ENCODE peak calls at places on chromosome 1, in seven cellular contexts. A is omental fat pad, V is astrocyte, W is astrocyte of the spinal cord, J is coronary artery, T is epithelial cell of esophagus, G is lower lobe of right lung. H is an unnamed sample.

GRCh38 chr1:24857528-24858133 is 72.4 kb downstream of the RUNX3 start:
- DNase-seq in T (no peak), W (no peak), G (no peak), J (no peak), V (no peak), A (no peak), H (no peak)

GRCh38 chr1:41161851-41162250 is 80.3 kb downstream of the SCMH1 start:
- DNase-seq in A (no peak), T (no peak), G (no peak), W (no peak), V (no peak), J (no peak), H (no peak)

GRCh38 chr1:227777156-227777555 is 38.3 kb upstream of the PRSS38 start:
- DNase-seq in G (no peak), W (no peak), V (no peak), T (no peak), J (no peak), A (no peak), H (no peak)

GRCh38 chr1:66355756-66356155 is 178.2 kb upstream of the SGIP1 start:
- DNase-seq in G (no peak), V (no peak), T (no peak), W (no peak), J (no peak), A (no peak), H (no peak)

GRCh38 chr1:25148673-25149300 is 83.5 kb downstream of the SYF2 start:
- DNase-seq in A (no peak), J (no peak), W (no peak), G (no peak), V (no peak), T (peak; percentile 37), H (no peak)

GRCh38 chr1:153345187-153346066 is 3.2 kb downstream of the PGLYRP4 start:
- DNase-seq in T (no peak), W (no peak), V (no peak), J (peak; percentile 57), A (no peak), G (no peak), H (no peak)

GRCh38 chr1:89812992-89813391 is 7.8 kb upstream of the LRRC8D start:
- DNase-seq in A (no peak), V (no peak), G (no peak), T (no peak), J (no peak), W (no peak), H (no peak)

GRCh38 chr1:169858467-169858866 is 35.2 kb downstream of the SCYL3 start:
- DNase-seq in G (no peak), V (peak; percentile 13), W (no peak), J (no peak), A (no peak), T (peak; percentile 28), H (no peak)

GRCh38 chr1:6889875-6890480 is 104.7 kb downstream of the CAMTA1 start:
- DNase-seq in V (peak; percentile 32), T (peak; percentile 68), W (peak; percentile 66), A (no peak), G (peak; percentile 54), J (no peak), H (no peak)

GRCh38 chr1:6003568-6004411 is 11.6 kb upstream of the NPHP4 start:
- DNase-seq in V (no peak), G (peak; percentile 9), A (no peak), T (no peak), J (no peak), W (no peak), H (peak; percentile 69)

GRCh38 chr1:178057863-178058576 is 35.9 kb upstream of the RASAL2 start:
- DNase-seq in G (no peak), J (no peak), A (no peak), W (peak; percentile 85), T (peak; percentile 53), V (peak; percentile 65), H (no peak)

GRCh38 chr1:174153085-174153824 is 6.1 kb upstream of the RABGAP1L start:
- DNase-seq in T (peak; percentile 91), W (no peak), J (no peak), G (no peak), V (no peak), A (no peak), H (no peak)

GRCh38 chr1:157512036-157512969 is 40.0 kb downstream of the FCRL5 start:
- DNase-seq in T (no peak), A (no peak), W (no peak), G (no peak), J (no peak), V (no peak), H (no peak)

GRCh38 chr1:115006191-115006590 is 23.4 kb upstream of the TSHB start:
- DNase-seq in V (no peak), G (no peak), W (no peak), T (peak; percentile 50), A (no peak), J (no peak), H (no peak)

GRCh38 chr1:169364948-169365347 is 2.6 kb downstream of the NME7 start:
- DNase-seq in V (peak; percentile 12), G (no peak), W (no peak), A (no peak), T (peak; percentile 97), J (no peak), H (no peak)

GRCh38 chr1:119565131-119565772 is 58.2 kb downstream of the HSD3B1 start:
- DNase-seq in T (no peak), V (no peak), A (no peak), G (no peak), W (no peak), J (no peak), H (no peak)

GRCh38 chr1:23100074-23100748 is 68.4 kb downstream of the LUZP1 start:
- DNase-seq in G (no peak), V (peak; percentile 96), A (no peak), J (no peak), W (peak; percentile 92), T (peak; percentile 93), H (no peak)

GRCh38 chr1:88272216-88272615 is 411.9 kb upstream of the PKN2 start:
- DNase-seq in W (no peak), V (no peak), A (no peak), G (no peak), T (no peak), J (no peak), H (no peak)

GRCh38 chr1:38889589-38889988 is 8.2 kb upstream of the GJA9 start:
- DNase-seq in T (no peak), J (no peak), V (no peak), A (no peak), W (no peak), G (no peak), H (no peak)

GRCh38 chr1:235030919-235031596 is 97.6 kb downstream of the TOMM20 start:
- DNase-seq in W (no peak), G (no peak), J (no peak), A (no peak), T (no peak), V (no peak), H (no peak)

GRCh38 chr1:156124557-156125483 is 10.3 kb downstream of the LMNA start:
- DNase-seq in W (no peak), T (peak; percentile 70), A (no peak), J (no peak), G (peak; percentile 78), V (no peak), H (no peak)

GRCh38 chr1:156123356-156124196 is 9.1 kb downstream of the LMNA start:
- DNase-seq in V (peak; percentile 95), A (peak; percentile 80), J (peak; percentile 99), T (peak; percentile 99), W (peak; percentile 99), G (peak; percentile 95), H (peak; percentile 79)

GRCh38 chr1:156121441-156121840 is 6.9 kb downstream of the LMNA start:
- DNase-seq in W (no peak), J (no peak), A (no peak), V (no peak), T (no peak), G (no peak), H (no peak)

GRCh38 chr1:156122086-156122485 is 7.6 kb downstream of the LMNA start:
- DNase-seq in V (no peak), A (no peak), T (no peak), G (no peak), J (no peak), W (no peak), H (no peak)

GRCh38 chr1:156122519-156123355 is 8.2 kb downstream of the LMNA start:
- DNase-seq in J (peak; percentile 95), A (peak; percentile 69), T (peak; percentile 52), V (peak; percentile 83), G (peak; percentile 75), W (peak; percentile 98), H (no peak)
- TF ChIP-seq CTCF in J (no peak), A (no peak), T (peak; percentile 43), V (no peak), G (peak; percentile 11), W (no peak), H (no peak)

GRCh38 chr1:93988634-93989350 is 79.6 kb upstream of the GCLM start:
- DNase-seq in W (peak; percentile 87), V (peak; percentile 97), J (no peak), G (no peak), A (no peak), T (peak; percentile 98), H (no peak)
- TF ChIP-seq CTCF in W (no peak), V (no peak), J (no peak), G (no peak), A (no peak), T (no peak), H (no peak)

GRCh38 chr1:78334114-78334513 is 156.7 kb upstream of the PTGFR start:
- DNase-seq in J (no peak), W (no peak), V (no peak), A (no peak), T (no peak), G (no peak), H (no peak)
- TF ChIP-seq CTCF in J (no peak), W (no peak), V (no peak), A (no peak), T (no peak), G (no peak), H (no peak)

GRCh38 chr1:240816472-240816871 is 204.5 kb upstream of the GREM2 start:
- DNase-seq in T (no peak), W (no peak), A (no peak), V (no peak), J (no peak), G (no peak), H (no peak)
- TF ChIP-seq CTCF in T (no peak), W (no peak), A (no peak), V (no peak), J (no peak), G (no peak), H (no peak)

GRCh38 chr1:33140153-33141149 is 41.4 kb downstream of the TRIM62 start:
- DNase-seq in W (no peak), T (peak; percentile 52), V (no peak), G (no peak), A (no peak), J (no peak), H (no peak)
- TF ChIP-seq CTCF in W (peak; percentile 30), T (peak; percentile 27), V (no peak), G (no peak), A (no peak), J (no peak), H (peak; percentile 39)

DNA sequence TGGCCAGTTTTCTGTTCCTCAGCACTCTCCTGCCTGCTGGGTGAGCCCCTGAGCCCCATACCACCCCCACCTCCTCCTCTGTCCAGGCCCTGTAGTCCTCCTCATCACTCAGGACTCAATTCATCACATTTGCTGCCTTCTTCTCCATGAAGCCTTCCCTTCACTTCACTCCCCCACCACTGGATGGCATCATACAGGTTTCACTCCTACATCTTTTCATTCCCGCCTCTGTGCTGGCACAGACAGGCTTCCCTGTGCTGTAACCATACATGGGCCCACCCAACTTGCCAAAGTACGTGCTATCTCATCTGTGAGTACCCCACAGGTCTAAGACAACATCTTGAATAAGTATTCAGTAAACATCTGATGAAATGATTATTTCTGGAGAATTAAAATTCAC is 56.9 kb downstream of the SLC45A1 start:
- DNase-seq in A (no peak), G (no peak), V (no peak), W (peak; percentile 39), J (peak; percentile 72), T (peak; percentile 67), H (no peak)
- TF ChIP-seq CTCF in A (no peak), G (peak; percentile 26), V (peak; percentile 35), W (peak; percentile 51), J (no peak), T (peak; percentile 69), H (peak; percentile 43)

H was measured in D721Med.